ENCODE peak calls at places on chromosomes 1 and 21, in five cellular contexts. R is CD8-positive, alpha-beta T cell; S is GM13977; I is bronchial epithelial cell; H is neural crest cell. T is an unnamed sample.

GRCh38 chr1:174995916-174996315 is 3.8 kb upstream of the CACYBP start:
- DNase-seq in R (no peak), S (no peak), I (no peak), H (no peak), T (no peak)

GRCh38 chr1:6600410-6601048 is 2.1 kb downstream of the KLHL21 start:
- DNase-seq in R (no peak), S (no peak), I (peak; percentile 22), H (no peak), T (no peak)

GRCh38 chr1:214566158-214567104 is 15.0 kb upstream of the PTPN14 start:
- DNase-seq in R (no peak), S (no peak), I (peak; percentile 88), H (no peak), T (no peak)

GRCh38 chr1:234504969-234505773 is 26.2 kb upstream of the TARBP1 start:
- DNase-seq in R (no peak), S (no peak), I (no peak), H (no peak), T (no peak)

GRCh38 chr1:161198206-161198876 is 513 bp downstream of the ADAMTS4 start:
- DNase-seq in R (no peak), S (no peak), I (peak; percentile 11), H (peak; percentile 29), T (no peak)

GRCh38 chr1:3717715-3718601 is 34.3 kb upstream of the CCDC27 start:
- DNase-seq in R (no peak), S (peak; percentile 77), I (no peak), H (peak; percentile 48), T (no peak)

GRCh38 chr1:110673805-110674336 is 869 bp downstream of the KCNA3 start:
- DNase-seq in R (peak; percentile 34), S (no peak), I (no peak), H (no peak), T (no peak)

GRCh38 chr1:214838351-214838750 is 235.4 kb downstream of the CENPF start:
- DNase-seq in R (no peak), S (no peak), I (no peak), H (no peak), T (no peak)

GRCh38 chr1:229648406-229648805 is 22.4 kb downstream of the URB2 start:
- DNase-seq in R (no peak), S (no peak), I (no peak), H (no peak), T (no peak)

GRCh38 chr1:84862810-84863251 is 30.2 kb downstream of the LPAR3 start:
- DNase-seq in R (no peak), S (peak; percentile 68), I (no peak), H (no peak), T (no peak)

GRCh38 chr1:117499071-117499470 is 106.8 kb upstream of the TENT5C start:
- DNase-seq in R (no peak), S (no peak), I (no peak), H (no peak), T (no peak)

GRCh38 chr1:113904292-113904673 is 316 bp downstream of the AP4B1 start:
- DNase-seq in R (no peak), S (peak; percentile 46), I (no peak), H (no peak), T (no peak)

GRCh38 chr1:24692351-24692980 is 49.4 kb downstream of the SRRM1 start:
- DNase-seq in R (no peak), S (no peak), I (no peak), H (no peak), T (no peak)

GRCh38 chr1:201358596-201358995 is 18.9 kb downstream of the TNNT2 start:
- DNase-seq in R (no peak), S (no peak), I (peak; percentile 42), H (no peak), T (no peak)

GRCh38 chr1:22044690-22045420 is 7.7 kb upstream of the CDC42 start:
- DNase-seq in R (no peak), S (no peak), I (peak; percentile 88), H (no peak), T (no peak)

GRCh38 chr1:188514917-188515316 is 1686.2 kb downstream of the PLA2G4A start:
- DNase-seq in R (no peak), S (no peak), I (no peak), H (no peak), T (no peak)

GRCh38 chr1:58443986-58444603 is 102.4 kb downstream of the OMA1 start:
- DNase-seq in R (no peak), S (no peak), I (no peak), H (no peak), T (no peak)

GRCh38 chr1:21935393-21935804 is 1.7 kb downstream of the HSPG2 start:
- DNase-seq in R (no peak), S (no peak), I (no peak), H (no peak), T (no peak)

GRCh38 chr21:22981819-22982218 is 1983.6 kb downstream of the NCAM2 start:
- DNase-seq in R (no peak), S (no peak), I (no peak), H (no peak), T (no peak)

GRCh38 chr1:99601709-99602403 is 44.1 kb upstream of the PALMD start:
- DNase-seq in R (no peak), S (no peak), I (no peak), H (no peak), T (no peak)

GRCh38 chr1:230401763-230402294 is 24.3 kb downstream of the PGBD5 start:
- DNase-seq in R (no peak), S (no peak), I (no peak), H (no peak), T (no peak)

GRCh38 chr21:27678511-27678910 is 711.6 kb upstream of the ADAMTS5 start:
- DNase-seq in R (no peak), S (no peak), I (no peak), H (no peak), T (no peak)

GRCh38 chr1:66576645-66577044 is 42.7 kb downstream of the SGIP1 start:
- DNase-seq in R (no peak), S (no peak), I (peak; percentile 63), H (no peak), T (no peak)

GRCh38 chr1:98931134-98931835 is 73.4 kb downstream of the PLPPR5 start:
- DNase-seq in R (no peak), S (no peak), I (peak; percentile 51), H (no peak), T (no peak)

GRCh38 chr1:11793819-11794218 is 11.9 kb downstream of the MTHFR start:
- DNase-seq in R (no peak), S (no peak), I (no peak), H (no peak), T (no peak)

GRCh38 chr1:50183734-50184133 is 75.0 kb downstream of the ELAVL4 start:
- DNase-seq in R (no peak), S (no peak), I (no peak), H (no peak), T (no peak)

GRCh38 chr1:71587961-71588360 is 507.1 kb upstream of the ZRANB2 start:
- DNase-seq in R (no peak), S (no peak), I (peak; percentile 34), H (no peak), T (no peak)
- TF ChIP-seq CTCF in R (no peak), S (peak; percentile 9), I (no peak), H (peak; percentile 60), T (no peak)

DNA sequence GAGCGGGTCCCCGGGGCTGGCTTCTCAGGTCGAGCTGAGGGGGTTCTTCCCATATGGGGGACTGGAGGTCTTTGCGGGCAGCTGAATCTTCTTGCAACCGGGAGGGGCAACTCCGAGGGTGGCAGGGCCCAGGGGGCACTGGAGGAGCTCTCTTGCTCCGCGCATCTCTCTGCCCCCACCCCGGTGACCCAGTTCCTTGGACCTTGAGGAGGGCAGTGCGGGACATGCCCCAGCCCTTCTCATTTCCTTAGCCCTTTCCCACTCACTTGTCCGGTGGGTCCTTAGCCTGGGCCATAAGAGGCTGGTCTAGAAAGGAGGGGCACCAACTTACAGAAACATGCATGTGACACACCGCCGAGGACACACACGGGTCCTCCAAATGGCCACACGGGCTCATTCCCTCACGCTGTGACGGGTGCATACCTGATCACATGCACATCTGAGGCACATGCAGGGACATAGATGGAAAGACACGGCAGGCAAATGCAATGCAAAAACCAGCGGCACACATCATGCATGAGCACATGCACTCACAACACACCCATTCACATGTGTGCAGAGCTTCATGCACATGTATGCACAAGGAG is 630 bp downstream of the HPCA start:
- DNase-seq in R (no peak), S (no peak), I (no peak), H (no peak), T (no peak)
- TF ChIP-seq CTCF in R (no peak), S (no peak), I (no peak), H (no peak), T (no peak)

GRCh38 chr1:225341642-225342041 is 86.2 kb downstream of the LBR start:
- DNase-seq in R (no peak), S (no peak), I (no peak), H (no peak), T (no peak)

GRCh38 chr1:225347123-225347683 is 80.6 kb downstream of the LBR start:
- DNase-seq in R (no peak), S (no peak), I (no peak), H (peak; percentile 8), T (no peak)

GRCh38 chr1:225342695-225343094 is 85.1 kb downstream of the LBR start:
- DNase-seq in R (no peak), S (no peak), I (no peak), H (no peak), T (no peak)

GRCh38 chr1:225348400-225348799 is 79.4 kb downstream of the LBR start:
- DNase-seq in R (no peak), S (no peak), I (no peak), H (no peak), T (no peak)

DNA sequence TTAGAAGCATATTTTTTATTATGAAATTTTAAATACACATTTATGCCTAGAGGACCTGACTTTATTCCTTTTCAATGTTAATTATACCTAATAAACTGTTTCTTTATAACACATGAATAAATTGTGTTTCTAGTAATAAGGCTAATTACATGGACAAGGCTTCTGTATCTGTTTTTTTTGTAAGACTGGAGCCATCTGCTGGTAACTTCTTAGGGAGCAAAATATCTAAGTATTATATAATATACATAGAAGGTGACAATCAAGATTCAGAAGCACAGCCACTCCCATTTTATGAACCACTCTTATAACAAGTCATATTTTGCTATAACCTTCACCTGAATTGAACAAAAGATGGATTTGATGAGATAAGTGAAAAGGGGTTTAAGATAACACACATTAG is 84.2 kb downstream of the LBR start:
- DNase-seq in R (no peak), S (no peak), I (peak; percentile 53), H (no peak), T (no peak)
- TF ChIP-seq CTCF in R (peak; percentile 19), S (peak; percentile 13), I (peak; percentile 13), H (no peak), T (no peak)

DNA sequence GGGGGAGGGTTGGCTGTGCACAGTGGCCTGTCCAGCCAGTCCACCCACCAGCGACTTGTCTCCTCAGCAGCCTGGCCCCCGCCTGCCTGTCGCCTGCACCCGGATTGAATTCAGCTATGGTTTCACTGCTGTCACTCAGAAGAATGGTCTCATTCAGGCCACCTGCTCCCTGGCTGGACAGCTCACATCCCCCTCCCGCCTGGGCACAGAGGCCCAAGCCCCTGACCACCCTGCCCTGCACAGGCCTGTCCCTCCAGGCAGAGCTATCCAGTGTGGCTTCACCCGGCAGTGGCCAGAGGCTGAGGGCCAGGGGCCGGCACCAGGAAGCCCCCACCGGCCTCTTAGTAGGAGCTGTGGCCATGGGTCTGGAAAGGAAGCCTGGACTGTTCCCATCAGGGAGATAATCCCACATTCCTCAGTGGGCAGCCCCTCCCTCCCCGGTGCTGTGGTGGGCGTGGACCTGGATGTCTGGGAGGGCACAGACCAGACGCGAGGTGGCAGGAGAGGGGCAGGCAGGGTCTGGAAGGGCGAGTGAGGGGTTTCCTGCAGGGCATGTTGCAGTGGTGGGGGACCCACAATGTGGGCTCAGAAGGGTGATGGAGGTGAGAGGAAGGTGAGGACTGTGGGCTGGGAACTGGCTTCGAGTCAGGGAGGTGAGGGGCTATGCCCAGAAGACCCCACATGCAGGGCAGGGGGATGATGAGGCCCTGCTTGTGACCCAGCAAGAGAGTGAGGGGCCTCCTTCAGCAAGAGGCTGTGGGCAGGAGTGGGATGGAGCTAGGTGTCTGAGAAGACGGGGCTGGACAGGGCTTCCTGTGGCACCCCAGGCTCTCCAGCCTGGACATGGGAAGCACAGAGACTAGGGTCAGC is 30.4 kb downstream of the WNT9A start:
- DNase-seq in R (no peak), S (no peak), I (no peak), H (peak; percentile 35), T (no peak)
- TF ChIP-seq CTCF in R (no peak), S (no peak), I (no peak), H (no peak), T (no peak)